ENCODE peak calls at places on chromosomes 4 and X, in eight cellular contexts. N is H9, X is brain microvascular endothelial cell, R is left ventricle myocardium inferior, M is thoracic aorta, A is IMR-90, V is psoas muscle, Y is OCI-LY7. E is an unnamed sample.
A peak's percentile ranks its signal among the peaks of the same experiment; 100 is the strongest.

GRCh38 chr4:140331245-140331644 is 42.2 kb upstream of the SCOC start:
- DNase-seq in A (no peak), N (no peak), V (no peak), Y (no peak), X (no peak), M (no peak), R (no peak), E (no peak)

GRCh38 chr4:162164881-162165528 is 1.2 kb upstream of the FSTL5 start:
- DNase-seq in Y (no peak), N (no peak), V (no peak), R (no peak), A (no peak), X (no peak), M (no peak), E (no peak)

GRCh38 chr4:141810702-141811365 is 174.5 kb downstream of the IL15 start:
- DNase-seq in M (no peak), N (no peak), Y (no peak), R (no peak), X (peak; percentile 21), A (no peak), V (no peak), E (no peak)

GRCh38 chr4:183471960-183472708 is 27.7 kb downstream of the CDKN2AIP start:
- DNase-seq in N (peak; percentile 65), V (peak; percentile 85), M (peak; percentile 67), X (peak; percentile 79), R (peak; percentile 84), Y (peak; percentile 78), A (peak; percentile 66), E (peak; percentile 88)

GRCh38 chr4:73599182-73599581 is 21.1 kb downstream of the RASSF6 start:
- DNase-seq in V (no peak), A (peak; percentile 73), N (peak; percentile 82), R (no peak), M (no peak), Y (peak; percentile 65), X (peak; percentile 36), E (no peak)

GRCh38 chr4:124459922-124460301 is 252.6 kb downstream of the ANKRD50 start:
- DNase-seq in V (no peak), N (peak; percentile 34), R (no peak), M (no peak), X (no peak), A (no peak), Y (no peak), E (no peak)

GRCh38 chrX:100319716-100320115 is 90.4 kb downstream of the PCDH19 start:
- DNase-seq in A (no peak), R (no peak), V (no peak), N (no peak), Y (no peak), M (no peak), X (no peak), E (no peak)

GRCh38 chr4:37745946-37746345 is 59.8 kb upstream of the RELL1 start:
- DNase-seq in Y (no peak), A (no peak), V (no peak), M (no peak), X (no peak), R (no peak), N (no peak), E (no peak)

GRCh38 chrX:129945131-129945530 is 37.3 kb upstream of the BCORL1 start:
- DNase-seq in X (no peak), Y (no peak), M (no peak), R (no peak), V (no peak), A (peak; percentile 22), N (no peak), E (no peak)

GRCh38 chr4:166045457-166045856 is 172.4 kb downstream of the TLL1 start:
- DNase-seq in M (no peak), Y (no peak), X (no peak), N (no peak), A (no peak), R (no peak), V (no peak), E (no peak)

GRCh38 chr4:174713821-174714220 is 115.2 kb downstream of the GLRA3 start:
- DNase-seq in X (peak; percentile 20), N (no peak), M (no peak), R (no peak), V (no peak), A (no peak), Y (no peak), E (no peak)

GRCh38 chr4:150402968-150403367 is 179.0 kb upstream of the MAB21L2 start:
- DNase-seq in Y (peak; percentile 42), M (no peak), V (peak; percentile 15), A (peak; percentile 24), X (no peak), N (no peak), R (peak; percentile 57), E (peak; percentile 9)

GRCh38 chr4:16685536-16685935 is 212.9 kb downstream of the LDB2 start:
- DNase-seq in Y (no peak), V (no peak), M (no peak), R (no peak), N (no peak), X (peak; percentile 86), A (peak; percentile 78), E (no peak)

GRCh38 chr4:16496501-16496900 is 270.2 kb upstream of the TAPT1 start:
- DNase-seq in R (no peak), N (no peak), M (no peak), V (peak; percentile 15), X (peak; percentile 42), Y (no peak), A (peak; percentile 67), E (no peak)

GRCh38 chrX:1035206-1035605 is 177.2 kb downstream of the CRLF2 start:
- DNase-seq in N (no peak), M (no peak), R (no peak), V (no peak), Y (no peak), A (no peak), X (no peak), E (no peak)

GRCh38 chrX:24396236-24396929 is 35.9 kb downstream of the SUPT20HL1 start:
- DNase-seq in N (no peak), Y (no peak), X (peak; percentile 27), R (no peak), M (no peak), A (peak; percentile 17), V (no peak), E (no peak)

GRCh38 chr4:57137261-57137660 is 27.1 kb upstream of the IGFBP7 start:
- DNase-seq in A (no peak), R (no peak), V (no peak), N (no peak), M (no peak), Y (no peak), X (no peak), E (no peak)

GRCh38 chrX:154043003-154043402 is 23.3 kb upstream of the IRAK1 start:
- DNase-seq in A (peak; percentile 64), Y (no peak), M (peak; percentile 28), V (no peak), X (peak; percentile 68), R (no peak), N (no peak), E (no peak)

GRCh38 chr4:116332508-116332907 is 752.9 kb downstream of the TRAM1L1 start:
- DNase-seq in V (no peak), M (no peak), R (no peak), Y (no peak), N (no peak), A (no peak), X (no peak), E (no peak)

DNA sequence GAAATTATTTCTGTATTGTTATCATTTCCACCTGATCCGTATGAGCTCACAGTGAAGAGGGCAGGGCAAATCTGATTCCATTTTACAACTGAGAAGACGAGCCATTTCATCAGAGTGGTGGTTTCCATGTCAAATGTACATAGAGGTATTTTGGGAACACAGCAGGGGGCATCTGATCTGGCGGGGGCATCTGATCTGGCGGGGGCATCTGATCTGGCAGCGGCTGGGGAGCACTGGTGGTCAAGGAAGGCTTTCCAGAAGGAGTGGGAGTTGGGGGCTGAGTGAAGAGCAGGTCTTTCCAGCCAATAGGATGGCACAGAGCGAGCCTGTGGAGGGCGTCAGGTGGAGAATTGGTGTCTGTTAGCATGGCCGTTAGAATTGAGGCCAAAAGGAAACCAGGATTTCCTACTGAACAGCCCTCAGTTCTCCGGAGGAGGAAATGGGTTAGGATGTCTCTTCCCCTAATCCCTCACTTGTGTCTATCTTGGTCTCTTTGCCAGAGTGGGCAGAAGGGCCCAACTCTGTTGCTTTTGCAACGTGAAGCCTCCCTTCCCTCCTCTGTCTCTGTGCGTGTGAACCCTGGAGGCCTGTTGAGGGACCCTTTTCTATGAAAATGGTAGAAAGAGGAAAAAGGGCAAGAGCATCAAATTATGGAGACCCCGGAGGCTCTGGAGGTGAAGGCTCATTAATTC is 41.3 kb downstream of the RHOH start:
- DNase-seq in M (no peak), V (no peak), Y (no peak), R (no peak), A (no peak), X (no peak), N (no peak), E (no peak)
- H3K27ac ChIP-seq in M (no peak overlapping the region), V (no peak overlapping the region), Y (no peak overlapping the region), R (no peak overlapping the region), A (no peak overlapping the region), X (no peak overlapping the region), N (no peak overlapping the region), E (peak overlapping the region; percentile 68)

DNA sequence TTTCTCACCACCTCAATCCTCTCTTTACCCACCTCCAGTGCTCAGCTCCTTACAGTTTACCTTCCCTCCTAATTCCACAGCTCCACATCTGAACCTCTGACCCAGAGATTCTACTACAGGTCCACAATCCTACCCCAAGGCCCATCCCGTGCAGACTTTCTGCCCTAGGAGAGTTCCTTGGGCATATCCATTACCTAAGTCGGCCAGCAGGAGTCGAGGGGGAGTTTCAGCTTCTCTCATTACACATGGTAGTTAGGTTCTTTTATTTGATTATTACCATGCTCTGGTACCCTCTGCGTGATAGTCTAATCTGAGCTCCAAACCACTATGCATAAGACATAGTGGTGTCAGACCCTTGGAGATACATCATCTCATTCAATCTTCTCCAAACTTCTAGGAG is 117.9 kb downstream of the SH3RF1 start:
- DNase-seq in N (no peak), V (no peak), X (no peak), M (no peak), A (no peak), Y (no peak), R (no peak), E (no peak)
- TF ChIP-seq CTCF in N (peak; percentile 60), V (no peak), X (peak; percentile 45), M (no peak), A (no peak), Y (no peak), R (no peak), E (no peak)

GRCh38 chrX:17814059-17814458 is 47.0 kb downstream of the RAI2 start:
- DNase-seq in X (no peak), V (no peak), M (no peak), Y (no peak), R (no peak), A (no peak), N (no peak), E (no peak)
- H3K27ac ChIP-seq in X (no peak overlapping the region), V (no peak overlapping the region), M (peak overlapping the region; percentile 12), Y (no peak overlapping the region), R (no peak overlapping the region), A (no peak overlapping the region), N (no peak overlapping the region), E (no peak overlapping the region)

DNA sequence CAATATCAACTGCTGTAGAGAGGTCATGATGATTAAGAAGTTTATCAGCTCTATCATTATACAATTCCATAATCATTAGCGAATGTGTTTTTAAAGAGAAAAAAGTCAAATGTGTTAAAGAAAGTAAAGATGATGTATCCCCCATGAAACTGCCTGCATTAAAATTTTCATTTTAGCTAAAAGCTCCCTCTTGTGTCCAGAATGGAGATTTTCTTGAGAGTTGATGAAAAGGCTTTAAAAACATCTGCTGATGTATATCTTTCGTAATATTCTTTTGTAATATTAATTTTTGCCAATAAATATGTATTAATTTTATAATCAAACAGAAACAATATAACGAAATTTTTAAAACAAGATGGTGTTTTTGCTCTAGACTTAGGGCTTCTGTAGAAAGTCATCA is 52.1 kb upstream of the LHFPL1 start:
- DNase-seq in X (no peak), Y (peak; percentile 18), M (no peak), A (peak; percentile 32), V (no peak), N (no peak), R (no peak), E (no peak)
- TF ChIP-seq CTCF in X (peak; percentile 11), Y (peak; percentile 67), M (no peak), A (peak; percentile 49), V (peak; percentile 13), N (peak; percentile 69), R (peak; percentile 26), E (peak; percentile 42)